ENCODE peak calls at places on chromosomes 13 and 19, in five cellular contexts. K, G, Z, F and I are unnamed samples.
A peak's percentile ranks its signal among the peaks of the same experiment; 100 is the strongest.

GRCh38 chr13:89746554-89746953 is 1600.9 kb upstream of the MIR17HG start:
- DNase-seq in K (peak; percentile 3), G (no peak), Z (peak; percentile 51), F (no peak), I (no peak)

GRCh38 chr19:46412034-46412982 is 1.1 kb downstream of the CCDC8 start:
- DNase-seq in K (no peak), G (no peak), Z (peak; percentile 61), F (peak; percentile 42), I (no peak)

GRCh38 chr13:85896516-85897450 is 97.6 kb upstream of the SLITRK6 start:
- DNase-seq in K (no peak), G (peak; percentile 13), Z (peak; percentile 3), F (peak; percentile 29), I (no peak)

GRCh38 chr13:33828431-33829129 is 10.6 kb downstream of the RFC3 start:
- DNase-seq in K (no peak), G (no peak), Z (no peak), F (no peak), I (no peak)

GRCh38 chr13:98098511-98098910 is 44.4 kb upstream of the FARP1 start:
- DNase-seq in K (peak; percentile 9), G (no peak), Z (no peak), F (no peak), I (no peak)

GRCh38 chr19:15181394-15181793 is 19.4 kb downstream of the NOTCH3 start:
- DNase-seq in K (no peak), G (no peak), Z (no peak), F (peak; percentile 87), I (no peak)

GRCh38 chr19:45508931-45509691 is 1.8 kb downstream of the VASP start:
- DNase-seq in K (peak; percentile 84), G (no peak), Z (peak; percentile 77), F (peak; percentile 88), I (peak; percentile 73)

GRCh38 chr19:40612831-40613668 is 11.9 kb downstream of the LTBP4 start:
- DNase-seq in K (peak; percentile 31), G (peak; percentile 52), Z (peak; percentile 88), F (peak; percentile 87), I (peak; percentile 72)

GRCh38 chr13:51861728-51862300 is at the start of gene CCDC70:
- DNase-seq in K (peak; percentile 18), G (no peak), Z (no peak), F (no peak), I (no peak)

GRCh38 chr19:55590621-55591020 is 8.7 kb downstream of the FIZ1 start:
- DNase-seq in K (peak; percentile 9), G (peak; percentile 31), Z (peak; percentile 44), F (peak; percentile 51), I (no peak)

GRCh38 chr13:23701646-23702045 is 131.4 kb downstream of the TNFRSF19 start:
- DNase-seq in K (peak; percentile 99), G (no peak), Z (no peak), F (no peak), I (peak; percentile 35)

GRCh38 chr19:44782729-44783128 is 5.0 kb downstream of the CBLC start:
- DNase-seq in K (no peak), G (no peak), Z (no peak), F (no peak), I (no peak)

GRCh38 chr13:98488736-98489135 is 88.2 kb downstream of the STK24 start:
- DNase-seq in K (no peak), G (no peak), Z (no peak), F (no peak), I (no peak)

GRCh38 chr13:72953391-72953960 is 105.3 kb upstream of the KLF5 start:
- DNase-seq in K (no peak), G (no peak), Z (no peak), F (no peak), I (peak; percentile 79)

GRCh38 chr13:96940961-96941360 is 53.3 kb downstream of the OXGR1 start:
- DNase-seq in K (no peak), G (no peak), Z (no peak), F (no peak), I (no peak)

GRCh38 chr19:55640043-55640576 is 692 bp upstream of the ZNF580 start:
- DNase-seq in K (peak; percentile 79), G (peak; percentile 93), Z (peak; percentile 50), F (peak; percentile 80), I (peak; percentile 71)

GRCh38 chr19:35545855-35546381 is 492 bp downstream of the TMEM147 start:
- DNase-seq in K (peak; percentile 30), G (peak; percentile 68), Z (no peak), F (no peak), I (peak; percentile 42)

GRCh38 chr19:42175952-42176648 is 41.4 kb downstream of the DEDD2 start:
- DNase-seq in K (peak; percentile 35), G (no peak), Z (peak; percentile 65), F (peak; percentile 53), I (no peak)

GRCh38 chr19:3760871-3761361 is 576 bp downstream of the APBA3 start:
- DNase-seq in K (peak; percentile 19), G (no peak), Z (no peak), F (no peak), I (no peak)

GRCh38 chr13:75675421-75675820 is 39.3 kb downstream of the LMO7 start:
- DNase-seq in K (no peak), G (no peak), Z (no peak), F (no peak), I (no peak)

GRCh38 chr13:73440296-73440895 is 381.6 kb downstream of the KLF5 start:
- DNase-seq in K (no peak), G (peak; percentile 53), Z (peak; percentile 27), F (no peak), I (no peak)

GRCh38 chr19:35134601-35135091 is at the start of gene LGI4:
- DNase-seq in K (no peak), G (no peak), Z (peak; percentile 16), F (no peak), I (no peak)

GRCh38 chr19:39465956-39466747 is 14.5 kb upstream of the TIMM50 start:
- DNase-seq in K (no peak), G (no peak), Z (no peak), F (no peak), I (no peak)

GRCh38 chr13:45511310-45512147 is 46.8 kb downstream of the COG3 start:
- DNase-seq in K (peak; percentile 85), G (peak; percentile 74), Z (peak; percentile 80), F (no peak), I (no peak)

GRCh38 chr13:103145476-103145875 is 79.3 kb upstream of the SLC10A2 start:
- DNase-seq in K (no peak), G (no peak), Z (no peak), F (no peak), I (no peak)

GRCh38 chr13:48496796-48497195 is 36.1 kb downstream of the RCBTB2 start:
- DNase-seq in K (no peak), G (no peak), Z (no peak), F (no peak), I (no peak)

GRCh38 chr19:7905298-7905697 is 1.6 kb downstream of the MAP2K7 start:
- DNase-seq in K (no peak), G (no peak), Z (no peak), F (no peak), I (no peak)

GRCh38 chr13:110911880-110912279 is 3.0 kb downstream of the ANKRD10 start:
- DNase-seq in K (no peak), G (no peak), Z (no peak), F (no peak), I (no peak)

GRCh38 chr13:110907951-110908898 is 6.6 kb downstream of the ANKRD10 start:
- DNase-seq in K (peak; percentile 67), G (peak; percentile 58), Z (no peak), F (peak; percentile 81), I (peak; percentile 71)

GRCh38 chr13:110904748-110905147 is 10.1 kb downstream of the ANKRD10 start:
- DNase-seq in K (no peak), G (no peak), Z (no peak), F (no peak), I (no peak)

GRCh38 chr13:110910013-110910890 is 4.6 kb downstream of the ANKRD10 start:
- DNase-seq in K (no peak), G (no peak), Z (no peak), F (no peak), I (no peak)

DNA sequence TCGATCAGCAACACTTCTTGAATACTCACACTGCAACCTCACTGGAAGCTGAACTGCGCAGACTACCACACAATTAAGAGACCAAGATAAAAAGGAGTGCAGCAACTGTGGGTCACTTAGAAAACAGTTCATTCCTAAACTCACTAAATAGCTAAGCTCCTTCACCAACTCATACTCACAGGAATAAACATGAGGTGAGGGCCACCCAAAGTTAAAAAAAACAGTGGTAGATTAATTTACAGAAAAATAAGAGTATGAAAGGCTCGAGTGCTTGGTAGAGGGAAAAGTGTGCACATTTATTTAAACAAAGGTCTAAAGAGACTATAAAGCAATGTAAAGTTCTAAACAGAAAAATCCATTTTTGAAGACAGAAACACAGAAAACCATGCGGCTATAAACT is 7.6 kb downstream of the ANKRD10 start:
- DNase-seq in K (no peak), G (no peak), Z (no peak), F (no peak), I (no peak)
- H3K4me1 ChIP-seq in K (peaks cover 17% of the 10 kb centered on the region), G (peaks cover 18% of the 10 kb centered on the region), Z (peaks cover 28% of the 10 kb centered on the region), F (peaks cover 20% of the 10 kb centered on the region), I (peaks cover 43% of the 10 kb centered on the region)

GRCh38 chr13:30257433-30258099 is 49.8 kb downstream of the KATNAL1 start:
- DNase-seq in K (no peak), G (no peak), Z (peak; percentile 82), F (peak; percentile 36), I (no peak)
- H3K4me1 ChIP-seq in K (peaks cover 36% of the 10 kb centered on the region), G (peaks cover 6% of the 10 kb centered on the region), Z (peaks cover 24% of the 10 kb centered on the region), F (no peaks in the 10 kb centered on the region), I (peaks cover 21% of the 10 kb centered on the region)

GRCh38 chr13:44293354-44293753 is 80.3 kb upstream of the SERP2 start:
- DNase-seq in K (no peak), G (no peak), Z (no peak), F (no peak), I (no peak)
- H3K4me1 ChIP-seq in K (peaks cover 10% of the 10 kb centered on the region), G (peaks cover 2% of the 10 kb centered on the region), Z (no peaks in the 10 kb centered on the region), F (no peaks in the 10 kb centered on the region), I (peaks cover 7% of the 10 kb centered on the region)

DNA sequence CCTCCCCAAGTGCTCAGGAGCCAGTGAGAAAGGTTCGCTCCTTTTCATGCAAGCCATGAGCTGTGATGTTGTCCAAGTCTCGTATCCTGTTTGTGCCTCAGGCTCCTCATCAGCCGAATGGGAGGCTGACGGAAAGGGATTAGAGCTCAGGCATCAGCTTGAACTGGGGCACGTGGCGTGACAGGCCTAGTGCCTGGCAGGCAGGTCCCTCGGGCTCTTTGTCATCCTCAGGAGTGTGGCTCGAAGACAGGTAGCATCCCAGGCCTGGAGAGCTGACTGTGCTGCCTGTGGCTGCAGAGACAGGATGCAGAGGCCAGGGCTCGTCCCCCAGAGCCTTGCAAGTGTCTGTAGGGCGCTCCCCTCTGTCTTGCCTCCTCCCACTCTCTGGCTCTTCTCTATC is 38.5 kb downstream of the DNM2 start:
- DNase-seq in K (no peak), G (no peak), Z (no peak), F (no peak), I (no peak)
- H3K4me1 ChIP-seq in K (no peaks in the 10 kb centered on the region), G (no peaks in the 10 kb centered on the region), Z (no peaks in the 10 kb centered on the region), F (no peaks in the 10 kb centered on the region), I (peaks cover 62% of the 10 kb centered on the region)